ENCODE peak calls at places on chromosomes 7 and 10, in four cellular contexts. One of them, this sample, is unnamed.

GRCh38 chr7:100803398-100804161 is 23.7 kb downstream of the EPHB4 start:
- DNase-seq in LoVo: no peak
- DNase-seq in ovary: peak; percentile 91
- DNase-seq in activated T-helper 9 cell treated with anti-CD3 and anti-CD28 coated beads, Interleukin-2, amount 50 U/mL, for 16 hours: no peak
- DNase-seq in this sample: peak; percentile 74

GRCh38 chr7:33742521-33742920 is 162.8 kb upstream of the BMPER start:
- DNase-seq in LoVo: no peak
- DNase-seq in activated T-helper 9 cell treated with anti-CD3 and anti-CD28 coated beads, Interleukin-2, amount 50 U/mL, for 16 hours: no peak
- DNase-seq in ovary: no peak
- DNase-seq in this sample: no peak

GRCh38 chr10:49153971-49154370 is 20.1 kb upstream of the FAM170B start:
- DNase-seq in activated T-helper 9 cell treated with anti-CD3 and anti-CD28 coated beads, Interleukin-2, amount 50 U/mL, for 16 hours: no peak
- DNase-seq in ovary: no peak
- DNase-seq in LoVo: no peak
- DNase-seq in this sample: no peak

GRCh38 chr10:117663750-117664149 is 121.2 kb downstream of the EMX2 start:
- DNase-seq in activated T-helper 9 cell treated with anti-CD3 and anti-CD28 coated beads, Interleukin-2, amount 50 U/mL, for 16 hours: no peak
- DNase-seq in LoVo: no peak
- DNase-seq in ovary: peak; percentile 15
- DNase-seq in this sample: peak; percentile 57

GRCh38 chr7:151248191-151249033 is at the start of gene SMARCD3:
- DNase-seq in activated T-helper 9 cell treated with anti-CD3 and anti-CD28 coated beads, Interleukin-2, amount 50 U/mL, for 16 hours: no peak
- DNase-seq in LoVo: peak; percentile 50
- DNase-seq in ovary: peak; percentile 72
- DNase-seq in this sample: no peak

GRCh38 chr7:66859794-66860645 is 61.0 kb upstream of the TMEM248 start:
- DNase-seq in activated T-helper 9 cell treated with anti-CD3 and anti-CD28 coated beads, Interleukin-2, amount 50 U/mL, for 16 hours: no peak
- DNase-seq in ovary: no peak
- DNase-seq in LoVo: no peak
- DNase-seq in this sample: no peak

GRCh38 chr10:98478430-98479222 is 31.9 kb upstream of the HPS1 start:
- DNase-seq in LoVo: no peak
- DNase-seq in activated T-helper 9 cell treated with anti-CD3 and anti-CD28 coated beads, Interleukin-2, amount 50 U/mL, for 16 hours: no peak
- DNase-seq in ovary: no peak
- DNase-seq in this sample: no peak

GRCh38 chr7:34158754-34159153 is 253.4 kb downstream of the BMPER start:
- DNase-seq in LoVo: no peak
- DNase-seq in activated T-helper 9 cell treated with anti-CD3 and anti-CD28 coated beads, Interleukin-2, amount 50 U/mL, for 16 hours: no peak
- DNase-seq in ovary: no peak
- DNase-seq in this sample: no peak

GRCh38 chr10:133420028-133420427 is 4.4 kb downstream of the SPRN start:
- DNase-seq in LoVo: no peak
- DNase-seq in ovary: no peak
- DNase-seq in activated T-helper 9 cell treated with anti-CD3 and anti-CD28 coated beads, Interleukin-2, amount 50 U/mL, for 16 hours: no peak
- DNase-seq in this sample: no peak

GRCh38 chr10:3612183-3613001 is 172.6 kb downstream of the KLF6 start:
- DNase-seq in activated T-helper 9 cell treated with anti-CD3 and anti-CD28 coated beads, Interleukin-2, amount 50 U/mL, for 16 hours: no peak
- DNase-seq in LoVo: no peak
- DNase-seq in ovary: no peak
- DNase-seq in this sample: no peak

GRCh38 chr10:70323697-70324340 is 40.0 kb upstream of the NPFFR1 start:
- DNase-seq in LoVo: no peak
- DNase-seq in ovary: no peak
- DNase-seq in activated T-helper 9 cell treated with anti-CD3 and anti-CD28 coated beads, Interleukin-2, amount 50 U/mL, for 16 hours: no peak
- DNase-seq in this sample: no peak

GRCh38 chr7:142384508-142384922 is 126.7 kb upstream of the PRSS58 start:
- DNase-seq in activated T-helper 9 cell treated with anti-CD3 and anti-CD28 coated beads, Interleukin-2, amount 50 U/mL, for 16 hours: no peak
- DNase-seq in LoVo: peak; percentile 61
- DNase-seq in ovary: no peak
- DNase-seq in this sample: no peak

GRCh38 chr10:70190581-70190980 is 20.3 kb upstream of the SAR1A start:
- DNase-seq in activated T-helper 9 cell treated with anti-CD3 and anti-CD28 coated beads, Interleukin-2, amount 50 U/mL, for 16 hours: no peak
- DNase-seq in LoVo: no peak
- DNase-seq in ovary: no peak
- DNase-seq in this sample: no peak

GRCh38 chr10:59234814-59235429 is 58.5 kb downstream of the PHYHIPL start:
- DNase-seq in LoVo: peak; percentile 29
- DNase-seq in ovary: no peak
- DNase-seq in activated T-helper 9 cell treated with anti-CD3 and anti-CD28 coated beads, Interleukin-2, amount 50 U/mL, for 16 hours: no peak
- DNase-seq in this sample: no peak

GRCh38 chr7:45646996-45647411 is 72.8 kb downstream of the ADCY1 start:
- DNase-seq in LoVo: no peak
- DNase-seq in ovary: no peak
- DNase-seq in activated T-helper 9 cell treated with anti-CD3 and anti-CD28 coated beads, Interleukin-2, amount 50 U/mL, for 16 hours: no peak
- DNase-seq in this sample: no peak

GRCh38 chr10:28555358-28555757 is 22.4 kb downstream of the WAC start:
- DNase-seq in ovary: no peak
- DNase-seq in activated T-helper 9 cell treated with anti-CD3 and anti-CD28 coated beads, Interleukin-2, amount 50 U/mL, for 16 hours: no peak
- DNase-seq in LoVo: no peak
- DNase-seq in this sample: no peak

GRCh38 chr7:41624818-41625217 is 78.1 kb downstream of the INHBA start:
- DNase-seq in activated T-helper 9 cell treated with anti-CD3 and anti-CD28 coated beads, Interleukin-2, amount 50 U/mL, for 16 hours: no peak
- DNase-seq in ovary: no peak
- DNase-seq in LoVo: no peak
- DNase-seq in this sample: no peak

GRCh38 chr7:37920619-37921339 is at the start of gene EPDR1:
- DNase-seq in activated T-helper 9 cell treated with anti-CD3 and anti-CD28 coated beads, Interleukin-2, amount 50 U/mL, for 16 hours: no peak
- DNase-seq in ovary: peak; percentile 57
- DNase-seq in LoVo: peak; percentile 89
- DNase-seq in this sample: peak; percentile 58